ENCODE peak calls at places on chromosomes 5 and 9, in six cellular contexts. W, B, S, P, X and E are unnamed samples.

GRCh38 chr5:1185652-1186350 is 15.6 kb upstream of the SLC6A19 start:
- DNase-seq in W (no peak), B (no peak), S (no peak), P (no peak), X (no peak), E (no peak)

GRCh38 chr5:56454219-56454862 is 221.2 kb upstream of the ANKRD55 start:
- DNase-seq in W (no peak), B (no peak), S (no peak), P (peak), X (no peak), E (no peak)

GRCh38 chr5:168793844-168794837 is 215.0 kb upstream of the PANK3 start:
- DNase-seq in W (no peak), B (no peak), S (no peak), P (no peak), X (no peak), E (peak)

GRCh38 chr5:42514759-42515158 is 91.5 kb downstream of the GHR start:
- DNase-seq in W (no peak), B (no peak), S (peak), P (no peak), X (no peak), E (no peak)

GRCh38 chr9:37283730-37284235 is 138.7 kb upstream of the GRHPR start:
- DNase-seq in W (no peak), B (no peak), S (peak), P (no peak), X (no peak), E (no peak)

GRCh38 chr9:109447329-109448076 is 50.6 kb downstream of the PTPN3 start:
- DNase-seq in W (no peak), B (no peak), S (no peak), P (no peak), X (no peak), E (peak)

GRCh38 chr5:107673368-107674136 is 2.8 kb upstream of the EFNA5 start:
- DNase-seq in W (peak), B (peak), S (peak), P (peak), X (peak), E (peak)

GRCh38 chr9:98109052-98109451 is 10.0 kb downstream of the TRIM14 start:
- DNase-seq in W (no peak), B (no peak), S (no peak), P (no peak), X (no peak), E (no peak)

GRCh38 chr5:130571076-130571475 is 594.0 kb downstream of the HINT1 start:
- DNase-seq in W (no peak), B (no peak), S (no peak), P (no peak), X (no peak), E (no peak)

GRCh38 chr5:141326088-141326854 is 4.0 kb upstream of the PCDHGA1 start:
- DNase-seq in W (no peak), B (peak), S (peak), P (peak), X (no peak), E (no peak)

GRCh38 chr5:112196574-112196973 is 222.5 kb downstream of the EPB41L4A start:
- DNase-seq in W (no peak), B (no peak), S (no peak), P (no peak), X (no peak), E (no peak)

GRCh38 chr5:158456756-158457155 is 597.8 kb upstream of the CLINT1 start:
- DNase-seq in W (no peak), B (no peak), S (no peak), P (no peak), X (peak), E (no peak)

GRCh38 chr9:88748566-88749238 is 213.7 kb downstream of the NXNL2 start:
- DNase-seq in W (peak), B (no peak), S (no peak), P (no peak), X (no peak), E (no peak)

GRCh38 chr9:126700296-126700695 is 86.6 kb downstream of the LMX1B start:
- DNase-seq in W (no peak), B (no peak), S (no peak), P (no peak), X (no peak), E (no peak)

GRCh38 chr9:12882430-12882829 is 107.6 kb downstream of the LURAP1L start:
- DNase-seq in W (no peak), B (no peak), S (no peak), P (no peak), X (no peak), E (no peak)

GRCh38 chr5:95018946-95019345 is 265.9 kb downstream of the MCTP1 start:
- DNase-seq in W (no peak), B (no peak), S (no peak), P (no peak), X (no peak), E (no peak)

GRCh38 chr9:137619240-137620090 is 660 bp downstream of the EHMT1 start:
- DNase-seq in W (no peak), B (no peak), S (no peak), P (peak), X (no peak), E (no peak)

GRCh38 chr9:123637596-123637939 is 281.6 kb downstream of the CRB2 start:
- DNase-seq in W (no peak), B (no peak), S (no peak), P (no peak), X (no peak), E (no peak)

GRCh38 chr5:38446029-38446522 is 110.4 kb downstream of the LIFR start:
- DNase-seq in W (no peak), B (no peak), S (no peak), P (no peak), X (no peak), E (no peak)

GRCh38 chr5:178241259-178241658 is 8.7 kb upstream of the PHYKPL start:
- DNase-seq in W (no peak), B (no peak), S (no peak), P (peak), X (no peak), E (no peak)

GRCh38 chr5:172564187-172564586 is 76.9 kb upstream of the NEURL1B start:
- DNase-seq in W (no peak), B (peak), S (no peak), P (no peak), X (no peak), E (no peak)

GRCh38 chr5:82405618-82406199 is 127.6 kb upstream of the RPS23 start:
- DNase-seq in W (no peak), B (no peak), S (no peak), P (no peak), X (no peak), E (no peak)

GRCh38 chr5:71924325-71924724 is 182.9 kb upstream of the MAP1B start:
- DNase-seq in W (no peak), B (no peak), S (no peak), P (no peak), X (no peak), E (no peak)

GRCh38 chr9:132412089-132412488 is 2.1 kb downstream of the CFAP77 start:
- DNase-seq in W (no peak), B (peak), S (peak), P (peak), X (no peak), E (no peak)

GRCh38 chr5:151810449-151810848 is 38.7 kb downstream of the G3BP1 start:
- DNase-seq in W (no peak), B (no peak), S (no peak), P (no peak), X (no peak), E (no peak)

GRCh38 chr5:138054206-138054605 is 21.3 kb upstream of the FAM13B start:
- DNase-seq in W (no peak), B (no peak), S (no peak), P (no peak), X (no peak), E (no peak)

GRCh38 chr5:139223481-139223880 is 25.3 kb upstream of the SIL1 start:
- DNase-seq in W (no peak), B (no peak), S (no peak), P (no peak), X (no peak), E (no peak)

GRCh38 chr5:133675376-133676154 is 63.2 kb upstream of the FSTL4 start:
- DNase-seq in W (no peak), B (no peak), S (peak), P (no peak), X (no peak), E (no peak)

GRCh38 chr9:124795881-124796415 is 19.0 kb downstream of the OLFML2A start:
- DNase-seq in W (no peak), B (no peak), S (peak), P (no peak), X (no peak), E (no peak)

GRCh38 chr5:149406203-149406978 is 27.3 kb upstream of the IL17B start:
- DNase-seq in W (peak), B (no peak), S (peak), P (no peak), X (no peak), E (no peak)

GRCh38 chr5:164532226-164532937 is 1027.0 kb downstream of the MAT2B start:
- DNase-seq in W (no peak), B (no peak), S (no peak), P (no peak), X (peak), E (no peak)

GRCh38 chr9:109604788-109605187 is 106.7 kb upstream of the PTPN3 start:
- DNase-seq in W (no peak), B (no peak), S (no peak), P (no peak), X (no peak), E (no peak)

GRCh38 chr9:98396236-98396635 is 140.8 kb upstream of the TBC1D2 start:
- DNase-seq in W (no peak), B (no peak), S (no peak), P (no peak), X (no peak), E (no peak)

GRCh38 chr5:88190106-88190834 is 78.4 kb downstream of the TMEM161B start:
- DNase-seq in W (no peak), B (no peak), S (no peak), P (no peak), X (no peak), E (no peak)

GRCh38 chr5:73155541-73156222 is 17.3 kb upstream of the TMEM174 start:
- DNase-seq in W (no peak), B (no peak), S (no peak), P (no peak), X (no peak), E (no peak)

GRCh38 chr5:30039379-30039778 is 1154.1 kb upstream of the CDH6 start:
- DNase-seq in W (no peak), B (no peak), S (no peak), P (no peak), X (no peak), E (no peak)

GRCh38 chr5:61969761-61970160 is 336.2 kb upstream of the KIF2A start:
- DNase-seq in W (no peak), B (no peak), S (no peak), P (no peak), X (no peak), E (no peak)

GRCh38 chr5:139654464-139654863 is 6.3 kb downstream of the CXXC5 start:
- DNase-seq in W (no peak), B (no peak), S (no peak), P (no peak), X (no peak), E (no peak)